ENCODE peak calls at places on chromosome 7, in five cellular contexts. T, S, J, E and Z are unnamed samples. For H3K4me1 and H3K9me3, the result is how much of the 10 kb centered on the place peaks cover.

GRCh38 chr7:47513741-47514241 is 68.1 kb downstream of the TNS3 start:
- DNase-seq in J (no peak), E (no peak), S (peak), T (no peak), Z (no peak)

GRCh38 chr7:6128205-6128604 is 97.0 kb downstream of the ANKRD61 start:
- DNase-seq in J (no peak), T (no peak), S (no peak), E (no peak), Z (no peak)

GRCh38 chr7:22622386-22622785 is 104.6 kb upstream of the IL6 start:
- DNase-seq in J (no peak), T (no peak), S (no peak), E (no peak), Z (no peak)

GRCh38 chr7:43577485-43577951 is 5.4 kb upstream of the STK17A start:
- DNase-seq in S (no peak), J (no peak), E (no peak), T (no peak), Z (no peak)

GRCh38 chr7:111741811-111742240 is 179.5 kb upstream of the IMMP2L start:
- DNase-seq in T (no peak), E (peak), J (no peak), S (peak), Z (peak)

GRCh38 chr7:73703985-73704639 is 15.4 kb downstream of the STX1A start:
- DNase-seq in J (peak), T (no peak), E (no peak), S (no peak), Z (no peak)

GRCh38 chr7:92680458-92680857 is 90.3 kb upstream of the FAM133B start:
- DNase-seq in E (no peak), S (no peak), J (no peak), T (no peak), Z (no peak)

GRCh38 chr7:67301667-67302066 is 305.0 kb downstream of the TYW1 start:
- DNase-seq in S (no peak), E (no peak), J (no peak), T (no peak), Z (no peak)

GRCh38 chr7:81908220-81908619 is 138.4 kb upstream of the HGF start:
- DNase-seq in E (no peak), T (no peak), S (no peak), J (no peak), Z (no peak)

GRCh38 chr7:121530251-121531174 is 134.4 kb upstream of the FAM3C start:
- DNase-seq in T (no peak), J (no peak), E (peak), S (no peak), Z (no peak)

GRCh38 chr7:153224890-153225289 is 465.3 kb downstream of the ACTR3B start:
- DNase-seq in E (no peak), S (no peak), T (no peak), J (no peak), Z (no peak)
- H3K4me1 ChIP-seq in E (under half), S (under half), T (under half), J (under half), Z (under half)

GRCh38 chr7:87188930-87189329 is 30.6 kb downstream of the TMEM243 start:
- DNase-seq in E (no peak), T (no peak), S (no peak), J (no peak), Z (no peak)
- H3K4me3 ChIP-seq in E (no peak), T (no peak), S (no peak), J (no peak), Z (no peak)

GRCh38 chr7:14381306-14381705 is 391.8 kb upstream of the ETV1 start:
- DNase-seq in T (no peak), S (no peak), J (no peak), E (no peak), Z (no peak)
- H3K9me3 ChIP-seq in T (under half), S (under half), J (under half), E (under half), Z (under half)

DNA sequence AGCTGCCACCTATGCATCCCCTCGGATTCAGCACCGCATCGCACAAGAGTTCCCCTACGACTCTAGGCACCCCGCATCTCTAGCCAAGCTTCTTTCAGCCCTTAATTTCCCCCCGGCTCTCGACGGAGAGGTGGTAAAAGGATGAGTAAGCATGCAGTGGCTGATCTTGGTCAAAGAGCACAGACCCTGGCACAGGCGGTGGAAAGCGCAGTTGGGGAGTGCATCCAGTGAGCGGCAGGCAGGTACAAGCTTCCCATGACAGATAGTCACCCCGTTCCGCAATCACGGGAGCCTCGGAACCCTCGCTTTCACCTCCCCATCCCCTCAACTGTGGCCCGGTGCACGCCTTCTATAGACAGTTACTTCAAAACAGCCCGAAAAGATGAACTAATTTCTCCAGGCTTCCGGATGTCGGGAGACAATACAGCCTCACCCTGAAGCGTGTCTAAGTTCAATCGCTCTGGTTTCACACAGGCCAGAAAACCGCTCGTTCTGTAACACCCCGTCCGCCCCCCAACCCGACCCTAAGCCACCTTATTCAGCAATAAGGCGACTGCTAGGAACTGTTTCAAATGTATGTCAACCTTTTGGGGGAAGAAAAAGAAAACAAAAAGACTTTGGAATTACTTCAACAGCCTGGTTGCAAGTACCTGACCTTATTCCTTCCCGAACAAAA is 1.5 kb downstream of the RHEB start:
- DNase-seq in J (peak), T (no peak), S (peak), E (peak), Z (peak)
- H3K4me1 ChIP-seq in J (under half), T (under half), S (under half), E (under half), Z (under half)

GRCh38 chr7:2634265-2635145 is 2.7 kb downstream of the TTYH3 start:
- DNase-seq in E (no peak), S (no peak), T (no peak), J (no peak), Z (no peak)
- H3K4me3 ChIP-seq in E (no peak), S (no peak), T (no peak), J (peak), Z (peak)

GRCh38 chr7:90655566-90655965 is 59.4 kb downstream of the CDK14 start:
- DNase-seq in J (no peak), E (no peak), T (no peak), S (no peak), Z (no peak)
- H3K9me3 ChIP-seq in J (under half), E (under half), T (under half), S (under half), Z (under half)

GRCh38 chr7:105650382-105650729 is 69.1 kb upstream of the EFCAB10 start:
- DNase-seq in E (no peak), T (no peak), S (no peak), J (peak), Z (no peak)
- H3K4me1 ChIP-seq in E (under half), T (under half), S (under half), J (under half), Z (under half)

GRCh38 chr7:72335561-72336381 is 76.4 kb downstream of the CALN1 start:
- DNase-seq in T (no peak), E (no peak), J (no peak), S (no peak), Z (no peak)
- H3K4me3 ChIP-seq in T (no peak), E (no peak), J (no peak), S (no peak), Z (no peak)

GRCh38 chr7:158260567-158261361 is 326.9 kb downstream of the PTPRN2 start:
- DNase-seq in S (no peak), T (peak), E (no peak), J (no peak), Z (no peak)

GRCh38 chr7:158261362-158262235 is 326.0 kb downstream of the PTPRN2 start:
- DNase-seq in J (no peak), E (no peak), S (no peak), T (peak), Z (no peak)

GRCh38 chr7:158258411-158259130 is 329.1 kb downstream of the PTPRN2 start:
- DNase-seq in S (no peak), J (peak), E (no peak), T (peak), Z (no peak)

GRCh38 chr7:158259141-158259540 is 328.5 kb downstream of the PTPRN2 start:
- DNase-seq in E (no peak), T (peak), S (no peak), J (no peak), Z (no peak)

GRCh38 chr7:158259671-158260423 is 327.8 kb downstream of the PTPRN2 start:
- DNase-seq in S (no peak), E (no peak), J (no peak), T (peak), Z (no peak)
- H3K9me3 ChIP-seq in S (under half), E (under half), J (under half), T (under half), Z (under half)